ENCODE peak calls at places on chromosomes 6 and 20, in five cellular contexts. Z is right lobe of liver, S is AG09319, G is spleen, H is A549. P is an unnamed sample.
A peak's percentile ranks its signal among the peaks of the same experiment; 100 is the strongest.

GRCh38 chr6:89311853-89312531 is 3.1 kb downstream of the GABRR2 start:
- DNase-seq in Z (peak; percentile 39), S (no peak), G (no peak), H (no peak), P (no peak)

GRCh38 chr6:67591910-67592309 is 1043.2 kb upstream of the ADGRB3 start:
- DNase-seq in Z (no peak), S (no peak), G (no peak), H (no peak), P (no peak)

GRCh38 chr20:32339116-32339515 is 19.0 kb upstream of the ASXL1 start:
- DNase-seq in Z (no peak), S (no peak), G (no peak), H (no peak), P (no peak)

GRCh38 chr6:154862536-154862935 is 129.3 kb downstream of the SCAF8 start:
- DNase-seq in Z (no peak), S (no peak), G (no peak), H (no peak), P (no peak)

GRCh38 chr20:11274137-11274536 is 600.3 kb upstream of the JAG1 start:
- DNase-seq in Z (no peak), S (peak; percentile 42), G (no peak), H (peak; percentile 90), P (peak; percentile 32)

GRCh38 chr20:19742974-19743649 is 14.9 kb upstream of the RIN2 start:
- DNase-seq in Z (no peak), S (no peak), G (no peak), H (no peak), P (no peak)

GRCh38 chr20:45436732-45437485 is 21.0 kb downstream of the PIGT start:
- DNase-seq in Z (peak; percentile 90), S (peak; percentile 74), G (peak; percentile 97), H (peak; percentile 90), P (peak; percentile 62)

GRCh38 chr20:57391439-57392129 is 388 bp downstream of the RBM38 start:
- DNase-seq in Z (peak; percentile 48), S (no peak), G (peak; percentile 92), H (no peak), P (no peak)

GRCh38 chr20:7841967-7842301 is 98.3 kb downstream of the HAO1 start:
- DNase-seq in Z (no peak), S (peak; percentile 60), G (no peak), H (peak; percentile 34), P (peak; percentile 51)

GRCh38 chr20:35305682-35306556 is 13.7 kb upstream of the FAM83C start:
- DNase-seq in Z (peak; percentile 65), S (peak; percentile 95), G (no peak), H (peak; percentile 98), P (peak; percentile 99)

GRCh38 chr20:9323622-9324021 is 190.8 kb upstream of the LAMP5 start:
- DNase-seq in Z (no peak), S (no peak), G (no peak), H (peak; percentile 40), P (no peak)

GRCh38 chr6:36443951-36444428 is 1.2 kb downstream of the KCTD20 start:
- DNase-seq in Z (no peak), S (no peak), G (no peak), H (peak; percentile 56), P (no peak)

GRCh38 chr20:35307666-35308653 is 15.7 kb upstream of the FAM83C start:
- DNase-seq in Z (peak; percentile 83), S (no peak), G (no peak), H (no peak), P (no peak)

GRCh38 chr20:58763076-58763475 is 70.5 kb downstream of the NPEPL1 start:
- DNase-seq in Z (no peak), S (no peak), G (peak; percentile 35), H (no peak), P (no peak)

GRCh38 chr6:127177030-127177928 is 58.8 kb downstream of the RSPO3 start:
- DNase-seq in Z (no peak), S (peak; percentile 70), G (no peak), H (no peak), P (no peak)

GRCh38 chr6:34227656-34228421 is 8.8 kb upstream of the HMGA1 start:
- DNase-seq in Z (no peak), S (no peak), G (peak; percentile 66), H (no peak), P (no peak)

GRCh38 chr20:51442602-51443001 is 99.9 kb downstream of the NFATC2 start:
- DNase-seq in Z (no peak), S (no peak), G (no peak), H (no peak), P (no peak)

GRCh38 chr6:96394727-96395126 is 126.9 kb upstream of the UFL1 start:
- DNase-seq in Z (no peak), S (no peak), G (no peak), H (no peak), P (no peak)

GRCh38 chr6:106474476-106474875 is 114.0 kb downstream of the CRYBG1 start:
- DNase-seq in Z (no peak), S (no peak), G (no peak), H (no peak), P (no peak)

GRCh38 chr20:58716476-58717277 is 24.1 kb downstream of the NPEPL1 start:
- DNase-seq in Z (no peak), S (no peak), G (peak; percentile 63), H (no peak), P (no peak)

GRCh38 chr6:163793584-163793983 is 379.1 kb downstream of the QKI start:
- DNase-seq in Z (no peak), S (no peak), G (no peak), H (no peak), P (no peak)

GRCh38 chr20:37742121-37742520 is 48.3 kb downstream of the CTNNBL1 start:
- DNase-seq in Z (no peak), S (no peak), G (no peak), H (no peak), P (no peak)

GRCh38 chr6:149961728-149962425 is 1.9 kb upstream of the ULBP1 start:
- DNase-seq in Z (no peak), S (no peak), G (no peak), H (peak; percentile 36), P (no peak)

GRCh38 chr6:129641344-129641743 is 68.6 kb downstream of the ARHGAP18 start:
- DNase-seq in Z (no peak), S (no peak), G (no peak), H (no peak), P (no peak)

GRCh38 chr6:162056745-162057144 is 670.8 kb downstream of the PRKN start:
- DNase-seq in Z (no peak), S (no peak), G (no peak), H (peak; percentile 35), P (no peak)

GRCh38 chr6:71388068-71388744 is 99.6 kb downstream of the OGFRL1 start:
- DNase-seq in Z (no peak), S (no peak), G (no peak), H (no peak), P (no peak)

GRCh38 chr6:37359034-37359433 is 5.3 kb downstream of the RNF8 start:
- DNase-seq in Z (no peak), S (no peak), G (no peak), H (no peak), P (no peak)

GRCh38 chr6:16239798-16240123 is 1.4 kb downstream of the GMPR start:
- DNase-seq in Z (no peak), S (no peak), G (no peak), H (no peak), P (no peak)

GRCh38 chr6:161480416-161481165 is 206.7 kb upstream of the AGPAT4 start:
- DNase-seq in Z (no peak), S (no peak), G (no peak), H (no peak), P (no peak)

GRCh38 chr6:14765753-14766152 is 480.1 kb upstream of the JARID2 start:
- DNase-seq in Z (no peak), S (no peak), G (no peak), H (no peak), P (no peak)

GRCh38 chr6:14763616-14764015 is 482.3 kb upstream of the JARID2 start:
- DNase-seq in Z (no peak), S (no peak), G (no peak), H (no peak), P (no peak)

GRCh38 chr6:14765106-14765505 is 480.8 kb upstream of the JARID2 start:
- DNase-seq in Z (no peak), S (no peak), G (no peak), H (no peak), P (no peak)

GRCh38 chr6:14767176-14767575 is 478.7 kb upstream of the JARID2 start:
- DNase-seq in Z (no peak), S (no peak), G (no peak), H (no peak), P (no peak)

DNA sequence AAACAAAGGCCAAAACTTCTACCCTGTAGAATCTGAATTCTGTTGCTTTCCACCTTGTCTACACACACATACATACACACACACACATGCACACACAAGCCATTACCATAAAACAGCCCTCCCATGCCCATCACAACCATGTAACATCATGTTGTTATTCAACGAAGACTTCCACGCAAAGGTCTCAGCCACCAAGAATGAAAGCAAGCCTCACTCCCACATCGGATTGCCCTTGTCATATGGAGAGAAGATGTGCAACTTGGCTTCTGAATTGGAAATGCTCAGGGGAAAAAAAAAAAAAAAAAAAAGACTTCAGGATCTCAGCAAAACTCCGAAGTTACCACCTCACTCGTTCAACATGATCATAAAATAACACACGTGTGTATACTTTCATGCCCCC is 479.3 kb upstream of the JARID2 start:
- DNase-seq in Z (no peak), S (no peak), G (no peak), H (no peak), P (no peak)
- TF ChIP-seq CTCF in Z (no peak), S (no peak), G (no peak), H (no peak), P (no peak)

GRCh38 chr6:112283621-112284020 is 29.3 kb upstream of the LAMA4 start:
- DNase-seq in Z (no peak), S (no peak), G (no peak), H (no peak), P (no peak)

GRCh38 chr6:112284603-112285002 is 30.2 kb upstream of the LAMA4 start:
- DNase-seq in Z (no peak), S (no peak), G (no peak), H (no peak), P (no peak)

GRCh38 chr6:112287836-112288235 is 33.5 kb upstream of the LAMA4 start:
- DNase-seq in Z (no peak), S (no peak), G (no peak), H (no peak), P (no peak)

GRCh38 chr6:112286756-112287155 is 32.4 kb upstream of the LAMA4 start:
- DNase-seq in Z (no peak), S (no peak), G (no peak), H (no peak), P (no peak)

DNA sequence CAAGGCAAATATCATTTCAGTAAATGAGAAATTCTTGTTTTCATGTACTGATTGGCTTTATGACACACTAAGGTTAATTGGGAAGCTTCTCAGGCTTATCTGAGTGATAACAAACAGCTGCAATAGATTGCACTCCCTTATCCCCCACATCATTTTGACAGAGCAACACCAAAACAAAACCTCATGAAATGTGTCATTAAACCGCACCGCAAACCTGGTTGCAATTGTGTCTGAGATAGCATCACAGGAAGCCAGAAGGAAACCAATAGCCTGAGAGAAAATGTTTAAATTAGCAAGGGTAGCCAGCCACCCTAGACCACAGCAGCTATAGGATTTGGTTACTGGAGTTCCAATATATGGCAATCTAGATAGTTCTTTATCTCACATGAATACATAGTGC is 31.6 kb upstream of the LAMA4 start:
- DNase-seq in Z (no peak), S (no peak), G (no peak), H (no peak), P (no peak)
- TF ChIP-seq CTCF in Z (no peak), S (no peak), G (no peak), H (no peak), P (no peak)

GRCh38 chr20:577167-577791 is 32.8 kb downstream of the TCF15 start:
- DNase-seq in Z (no peak), S (no peak), G (no peak), H (peak; percentile 55), P (no peak)
- TF ChIP-seq CTCF in Z (no peak), S (peak; percentile 10), G (no peak), H (peak; percentile 24), P (peak; percentile 43)

GRCh38 chr6:30625511-30625910 is 1.2 kb upstream of the ATAT1 start:
- DNase-seq in Z (no peak), S (no peak), G (no peak), H (no peak), P (no peak)
- TF ChIP-seq CTCF in Z (no peak), S (no peak), G (no peak), H (no peak), P (no peak)